ENCODE peak calls at places on chromosomes 7 and 10, in nine cellular contexts. X, W, G, M, Y, S, B, H and D are unnamed samples.
A peak's percentile ranks its signal among the peaks of the same experiment; 100 is the strongest.

GRCh38 chr7:159169391-159169790 is 24.7 kb upstream of the VIPR2 start:
- DNase-seq in W (no peak), H (no peak), M (no peak), X (no peak), B (no peak), Y (no peak), G (no peak), S (no peak), D (no peak)

GRCh38 chr7:1716263-1717094 is 46.4 kb downstream of the ELFN1 start:
- DNase-seq in S (no peak), Y (peak; percentile 40), X (no peak), H (no peak), M (no peak), G (peak; percentile 12), B (no peak), W (no peak), D (no peak)

GRCh38 chr10:102352066-102352715 is 43.3 kb upstream of the NFKB2 start:
- DNase-seq in Y (peak; percentile 54), H (no peak), G (peak; percentile 65), S (peak; percentile 69), M (peak; percentile 59), W (peak; percentile 67), B (no peak), X (peak; percentile 56), D (no peak)

GRCh38 chr10:29424017-29424416 is 135.1 kb downstream of the LYZL1 start:
- DNase-seq in Y (no peak), B (no peak), H (no peak), G (no peak), W (no peak), S (no peak), X (no peak), M (no peak), D (no peak)

GRCh38 chr10:5043716-5044115 is 40.1 kb upstream of the AKR1C2 start:
- DNase-seq in S (peak; percentile 83), G (no peak), W (peak; percentile 71), Y (no peak), X (no peak), M (peak; percentile 85), H (no peak), B (no peak), D (peak; percentile 54)

GRCh38 chr7:11698273-11698930 is 133.6 kb downstream of the THSD7A start:
- DNase-seq in G (no peak), Y (no peak), X (no peak), M (no peak), H (no peak), W (no peak), S (no peak), B (no peak), D (no peak)

GRCh38 chr10:104351067-104351681 is 2.5 kb upstream of the CFAP58 start:
- DNase-seq in X (no peak), G (peak; percentile 58), H (no peak), B (no peak), Y (peak; percentile 75), S (no peak), M (no peak), W (no peak), D (peak; percentile 32)

GRCh38 chr7:46383605-46384004 is 462.5 kb upstream of the IGFBP3 start:
- DNase-seq in G (peak; percentile 51), B (peak; percentile 4), H (no peak), S (no peak), M (no peak), W (no peak), Y (peak; percentile 58), X (no peak), D (no peak)

GRCh38 chr7:47039899-47040298 is 542.0 kb downstream of the TNS3 start:
- DNase-seq in G (peak; percentile 75), B (peak; percentile 34), S (no peak), X (no peak), W (no peak), M (no peak), H (no peak), Y (peak; percentile 48), D (no peak)

GRCh38 chr10:84541289-84541637 is 212.9 kb downstream of the CCSER2 start:
- DNase-seq in H (no peak), M (no peak), Y (no peak), G (no peak), S (no peak), B (no peak), X (no peak), W (no peak), D (no peak)

GRCh38 chr10:102396751-102397151 is 1.2 kb downstream of the NFKB2 start:
- DNase-seq in W (no peak), S (no peak), X (no peak), H (no peak), M (no peak), Y (no peak), G (no peak), B (no peak), D (no peak)

GRCh38 chr7:25056368-25056767 is 68.7 kb downstream of the CYCS start:
- DNase-seq in Y (no peak), G (no peak), S (no peak), M (no peak), X (no peak), B (no peak), H (no peak), W (no peak), D (no peak)

GRCh38 chr7:3156508-3156907 is 112.8 kb upstream of the CARD11 start:
- DNase-seq in X (no peak), M (no peak), W (no peak), B (no peak), G (no peak), S (no peak), H (no peak), Y (no peak), D (no peak)

GRCh38 chr7:15396210-15397158 is 165.3 kb downstream of the AGMO start:
- DNase-seq in H (no peak), B (no peak), W (no peak), G (no peak), S (no peak), M (no peak), Y (no peak), X (no peak), D (no peak)

GRCh38 chr7:157558061-157558460 is 221.3 kb downstream of the DNAJB6 start:
- DNase-seq in Y (no peak), S (no peak), M (no peak), B (no peak), X (no peak), W (no peak), H (no peak), G (no peak), D (no peak)

GRCh38 chr7:44772440-44772839 is 23.8 kb downstream of the ZMIZ2 start:
- DNase-seq in Y (no peak), H (no peak), M (no peak), S (no peak), W (no peak), X (no peak), G (no peak), B (no peak), D (no peak)

GRCh38 chr7:113289140-113289740 is 170.9 kb upstream of the SMIM30 start:
- DNase-seq in B (peak; percentile 37), H (no peak), X (no peak), Y (peak; percentile 71), S (no peak), W (peak; percentile 21), M (no peak), G (peak; percentile 44), D (no peak)
- TF ChIP-seq CTCF in B (peak; percentile 86), H (no peak), X (no peak), Y (peak; percentile 67), S (no peak), W (no peak), M (no peak), G (peak; percentile 61), D (no peak)

DNA sequence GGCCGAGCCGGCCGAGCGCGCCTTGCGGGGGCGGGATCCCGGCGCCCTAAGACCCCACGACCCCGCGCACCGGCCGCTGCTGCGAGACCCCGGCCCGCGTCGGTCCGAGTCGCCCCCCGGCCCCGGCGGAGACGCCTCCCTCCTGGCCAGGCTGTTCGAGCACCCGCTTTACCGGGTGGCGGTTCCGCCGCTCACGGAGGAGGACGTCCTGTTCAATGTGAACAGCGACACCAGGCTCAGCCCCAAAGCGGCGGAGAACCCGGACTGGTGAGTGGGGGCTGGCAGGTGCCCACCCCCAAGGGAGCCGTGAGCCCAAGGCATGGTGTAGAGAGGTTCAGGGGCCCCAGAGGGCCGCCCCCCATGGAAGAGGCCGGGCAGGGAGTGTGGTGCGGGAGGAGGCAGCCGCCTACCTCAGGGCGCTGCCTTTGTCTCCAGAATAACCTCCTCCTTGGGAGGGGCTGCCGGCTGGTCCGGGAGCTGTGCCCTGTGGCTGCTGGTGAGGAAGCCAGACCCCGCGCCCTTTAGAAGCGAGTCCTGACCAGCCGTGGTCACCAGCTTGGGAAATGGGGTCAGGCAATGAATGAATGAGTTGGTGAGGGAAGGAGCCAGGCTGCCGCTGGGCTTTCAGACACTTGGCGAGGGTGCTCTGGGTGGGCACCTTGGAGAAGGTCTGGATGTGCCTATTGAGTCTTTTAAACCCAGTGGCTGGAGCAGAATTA is 1.3 kb downstream of the FAM20C start:
- DNase-seq in Y (no peak), B (no peak), W (no peak), G (no peak), H (no peak), X (no peak), S (peak; percentile 32), M (no peak), D (no peak)
- H3K4me3 ChIP-seq in Y (peak overlapping the region; percentile 78), B (peak overlapping the region; percentile 81), W (peak overlapping the region; percentile 13), G (peak overlapping the region; percentile 98), H (peak overlapping the region; percentile 89), X (peak overlapping the region; percentile 23), S (peak overlapping the region; percentile 71), M (peak overlapping the region; percentile 74), D (peak overlapping the region; percentile 49)

DNA sequence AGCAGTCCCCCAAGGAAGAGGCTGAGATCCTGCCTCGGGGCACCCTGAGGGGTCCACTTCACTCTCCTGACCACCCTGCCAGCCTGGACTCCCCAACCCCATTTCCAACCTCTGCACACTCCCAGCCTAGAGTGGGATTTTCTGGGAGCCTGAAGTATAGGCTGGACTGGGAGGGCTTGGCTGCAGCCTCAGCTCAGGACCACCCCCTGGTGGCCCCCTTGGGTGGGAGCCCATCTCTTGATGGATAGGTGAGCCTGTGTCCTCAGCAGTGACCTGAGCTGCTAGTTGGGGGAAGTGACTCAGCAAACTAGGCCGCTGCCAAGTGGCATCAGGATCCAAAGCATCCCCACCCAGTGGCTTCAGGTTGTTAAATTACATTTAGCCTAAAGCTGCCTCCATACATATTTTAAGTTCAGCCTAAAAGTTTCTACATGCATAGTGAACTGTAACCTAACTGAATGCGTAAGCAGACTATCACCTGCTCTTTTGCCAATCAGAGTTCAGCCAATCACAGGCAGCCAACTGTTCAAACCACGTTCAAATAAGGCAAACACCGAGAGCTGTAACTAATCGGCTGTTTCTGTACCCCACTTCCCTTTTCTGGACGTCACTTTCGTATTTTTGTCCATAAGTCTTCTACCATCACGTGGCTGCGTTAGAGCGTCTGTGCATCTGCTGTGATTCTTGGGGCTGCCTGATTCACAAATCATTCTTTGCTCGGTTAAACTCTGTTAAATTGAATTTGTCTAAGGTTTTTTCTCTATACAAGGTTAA is 144.0 kb downstream of the PLPP4 start:
- DNase-seq in B (no peak), Y (no peak), W (no peak), M (no peak), H (no peak), S (no peak), X (no peak), G (peak; percentile 54), D (peak; percentile 74)
- TF ChIP-seq CTCF in B (peak; percentile 63), Y (no peak), W (no peak), M (no peak), H (no peak), S (no peak), X (no peak), G (peak; percentile 64), D (no peak)

DNA sequence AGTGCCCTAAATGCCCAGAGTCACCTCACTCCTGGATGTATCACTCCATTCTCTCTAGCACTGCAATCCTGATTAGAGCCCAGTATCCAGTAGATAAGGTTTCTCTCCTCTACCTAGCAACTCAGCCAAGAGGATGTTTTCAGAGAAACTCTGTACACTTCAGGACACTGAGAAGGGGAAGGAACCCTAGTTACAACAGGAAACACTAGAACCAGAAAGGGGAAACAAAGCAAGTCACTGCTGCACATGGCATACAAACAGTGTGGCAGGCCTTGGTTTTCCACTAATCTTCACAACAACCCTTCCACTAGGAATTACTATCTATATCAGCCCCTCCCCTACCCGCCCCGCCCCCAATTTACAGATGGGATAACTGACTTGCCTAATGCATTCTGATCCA is 1.6 kb downstream of the FAM204A start:
- DNase-seq in M (no peak), W (no peak), X (no peak), Y (no peak), H (no peak), B (no peak), S (no peak), G (no peak), D (no peak)
- H3K4me3 ChIP-seq in M (no peak overlapping the region), W (no peak overlapping the region), X (no peak overlapping the region), Y (no peak overlapping the region), H (no peak overlapping the region), B (no peak overlapping the region), S (no peak overlapping the region), G (no peak overlapping the region), D (no peak overlapping the region)